ENCODE peak calls at places on chromosomes 2 and 18, in four cellular contexts. W is PC-9, L is AG04450, T is body of pancreas. H is an unnamed sample.
A peak's percentile ranks its signal among the peaks of the same experiment; 100 is the strongest.

GRCh38 chr2:169478339-169478738 is 955 bp upstream of the BBS5 start:
- DNase-seq in T (no peak), L (no peak), W (no peak), H (no peak)

GRCh38 chr2:86622409-86622877 is 1.2 kb downstream of the RNF103 start:
- DNase-seq in T (peak; percentile 50), L (no peak), W (no peak), H (no peak)

GRCh38 chr2:191165190-191165643 is 14.4 kb upstream of the STAT4 start:
- DNase-seq in L (no peak), T (no peak), W (peak; percentile 57), H (peak; percentile 47)

GRCh38 chr2:102186676-102187190 is at the start of gene IL1RL2:
- DNase-seq in L (no peak), T (no peak), W (no peak), H (no peak)

GRCh38 chr2:43028188-43028587 is 198.2 kb downstream of the ZFP36L2 start:
- DNase-seq in T (no peak), W (no peak), L (no peak), H (no peak)

GRCh38 chr2:12935226-12935625 is 218.5 kb downstream of the TRIB2 start:
- DNase-seq in W (no peak), T (no peak), L (no peak), H (no peak)

GRCh38 chr2:109258905-109259540 is 130.0 kb downstream of the SH3RF3 start:
- DNase-seq in W (no peak), T (no peak), L (no peak), H (no peak)

GRCh38 chr2:43708178-43708577 is 31.9 kb upstream of the C1GALT1C1L start:
- DNase-seq in W (no peak), T (no peak), L (no peak), H (no peak)

GRCh38 chr18:58937204-58937603 is 72.5 kb downstream of the ZNF532 start:
- DNase-seq in T (no peak), L (no peak), W (no peak), H (peak; percentile 34)

GRCh38 chr2:8123464-8123863 is 558.4 kb upstream of the ID2 start:
- DNase-seq in L (no peak), T (no peak), W (no peak), H (no peak)

GRCh38 chr2:240929364-240930095 is 23.4 kb downstream of the CROCC2 start:
- DNase-seq in W (no peak), T (no peak), L (no peak), H (no peak)

GRCh38 chr2:215680605-215681598 is 245.0 kb upstream of the FN1 start:
- DNase-seq in T (no peak), W (peak; percentile 92), L (no peak), H (peak; percentile 95)

GRCh38 chr2:31434911-31435310 is 20.4 kb upstream of the XDH start:
- DNase-seq in W (no peak), L (no peak), T (no peak), H (no peak)

GRCh38 chr2:54535599-54536195 is 79.6 kb downstream of the SPTBN1 start:
- DNase-seq in T (no peak), L (no peak), W (no peak), H (no peak)

GRCh38 chr2:157784169-157784822 is 91.8 kb downstream of the ACVR1 start:
- DNase-seq in L (no peak), T (peak; percentile 70), W (peak; percentile 49), H (peak; percentile 64)

GRCh38 chr2:69997296-69998184 is 36.1 kb upstream of the ASPRV1 start:
- DNase-seq in L (no peak), W (peak; percentile 93), T (peak; percentile 8), H (peak; percentile 27)

GRCh38 chr18:9684901-9685738 is 23.0 kb upstream of the RAB31 start:
- DNase-seq in T (no peak), W (no peak), L (no peak), H (no peak)

GRCh38 chr2:174120346-174120745 is 128.0 kb downstream of the OLA1 start:
- DNase-seq in T (no peak), W (peak; percentile 86), L (no peak), H (peak; percentile 25)

GRCh38 chr2:127941461-127941860 is 55.7 kb upstream of the AMMECR1L start:
- DNase-seq in W (no peak), L (no peak), T (no peak), H (peak; percentile 29)

GRCh38 chr2:227805578-227805977 is 8.1 kb upstream of the CCL20 start:
- DNase-seq in W (no peak), L (no peak), T (no peak), H (no peak)

GRCh38 chr2:148926291-148926961 is 51.4 kb downstream of the KIF5C start:
- DNase-seq in L (peak; percentile 3), W (no peak), T (peak; percentile 31), H (no peak)

GRCh38 chr2:65710779-65711295 is 278.4 kb upstream of the SPRED2 start:
- DNase-seq in T (no peak), W (peak; percentile 62), L (no peak), H (peak; percentile 4)

GRCh38 chr18:59233017-59233410 is 13.1 kb downstream of the GRP start:
- DNase-seq in L (no peak), T (no peak), W (no peak), H (no peak)

GRCh38 chr2:184815824-184816223 is 217.5 kb downstream of the ZNF804A start:
- DNase-seq in L (no peak), T (no peak), W (no peak), H (no peak)

GRCh38 chr2:69931832-69932595 is 17.1 kb downstream of the MXD1 start:
- DNase-seq in L (no peak), T (no peak), W (no peak), H (no peak)

GRCh38 chr2:152566034-152566727 is 151.1 kb downstream of the PRPF40A start:
- DNase-seq in L (no peak), W (no peak), T (no peak), H (no peak)

GRCh38 chr2:3517948-3518495 is 1.3 kb downstream of the ADI1 start:
- DNase-seq in W (no peak), L (no peak), T (no peak), H (no peak)

GRCh38 chr2:58081000-58081399 is 34.4 kb downstream of the VRK2 start:
- DNase-seq in L (no peak), W (no peak), T (no peak), H (no peak)

GRCh38 chr18:75544496-75544895 is 117.0 kb upstream of the SMIM21 start:
- DNase-seq in T (no peak), L (no peak), W (no peak), H (peak; percentile 5)

GRCh38 chr2:234497592-234498023 is 727 bp upstream of the ARL4C start:
- DNase-seq in T (no peak), L (no peak), W (no peak), H (no peak)
- H3K4me3 ChIP-seq in T (no peak overlapping the region), L (peak overlapping the region; percentile 49), W (peak overlapping the region; percentile 54), H (peak overlapping the region; percentile 49)

GRCh38 chr18:49784427-49785185 is 28.7 kb downstream of the ACAA2 start:
- DNase-seq in W (no peak), T (no peak), L (no peak), H (no peak)
- TF ChIP-seq CTCF in W (peak; percentile 56), T (no peak), L (peak; percentile 42), H (peak; percentile 28)

GRCh38 chr2:232982926-232983668 is 30.0 kb downstream of the NGEF start:
- DNase-seq in T (no peak), L (no peak), W (peak; percentile 15), H (no peak)
- H3K27me3 ChIP-seq in T (no peaks in the 10 kb centered on the region), L (no peaks in the 10 kb centered on the region), W (no peaks in the 10 kb centered on the region), H (no peaks in the 10 kb centered on the region)

DNA sequence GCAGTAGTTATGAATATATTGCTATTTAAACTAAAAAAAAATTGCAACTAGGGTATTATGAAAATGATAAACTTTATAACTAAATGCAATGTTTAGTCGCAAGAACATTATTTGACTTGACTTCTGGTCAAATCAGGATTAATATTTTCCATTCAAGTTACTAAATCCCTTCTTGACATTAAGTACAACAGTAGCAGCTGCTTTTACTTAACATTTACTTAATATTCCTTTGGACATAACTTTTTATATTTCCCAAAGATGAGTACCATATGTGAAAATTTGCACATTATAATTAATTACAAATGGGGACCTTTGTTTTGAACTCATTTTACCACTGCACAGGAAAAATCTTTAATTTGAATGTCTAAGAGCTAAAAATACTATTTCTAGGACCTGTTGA is 74.1 kb downstream of the PMS1 start:
- DNase-seq in W (no peak), T (no peak), L (no peak), H (no peak)
- H3K4me3 ChIP-seq in W (no peak overlapping the region), T (no peak overlapping the region), L (no peak overlapping the region), H (no peak overlapping the region)

GRCh38 chr18:33440011-33440383 is 524 bp downstream of the CCDC178 start:
- DNase-seq in T (peak; percentile 31), L (no peak), W (no peak), H (peak; percentile 42)
- TF ChIP-seq CTCF in T (no peak), L (peak; percentile 47), W (no peak), H (peak; percentile 76)

DNA sequence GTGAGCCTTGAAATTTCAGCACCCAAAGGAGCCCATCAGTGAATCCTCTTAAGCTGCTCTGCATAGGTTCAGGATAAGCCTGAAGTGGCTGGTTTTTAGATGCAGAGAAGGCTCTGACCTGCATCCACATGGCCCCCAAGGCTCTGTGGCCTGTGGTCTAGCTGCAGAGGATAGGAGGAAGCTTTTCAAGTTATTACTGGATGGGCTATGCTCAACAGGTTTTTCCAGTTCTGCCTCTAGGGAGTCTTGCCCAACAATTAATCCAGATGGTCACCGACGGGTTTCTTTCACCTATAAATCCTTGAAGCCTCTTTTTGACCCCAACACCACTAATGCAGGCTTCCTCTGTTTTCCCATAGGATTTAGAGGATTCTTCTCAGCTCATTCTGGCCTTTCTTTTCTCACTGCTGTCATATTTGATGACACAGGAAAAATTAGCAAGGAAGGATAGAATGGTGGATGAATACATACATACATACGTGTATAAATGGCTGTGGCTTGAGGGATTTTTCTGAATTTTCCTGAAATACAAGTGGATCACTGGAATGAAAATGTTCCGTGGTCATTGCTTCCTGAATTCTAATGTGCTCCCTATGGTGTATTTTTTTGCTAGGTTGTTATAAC is 52.2 kb upstream of the BCL2L11 start:
- DNase-seq in L (no peak), T (no peak), W (peak; percentile 93), H (no peak)
- H3K27me3 ChIP-seq in L (peaks cover 4% of the 10 kb centered on the region), T (no peaks in the 10 kb centered on the region), W (no peaks in the 10 kb centered on the region), H (peaks cover 2% of the 10 kb centered on the region)

GRCh38 chr2:126703311-126703710 is 47.4 kb downstream of the GYPC start:
- DNase-seq in L (no peak), T (no peak), W (no peak), H (no peak)
- H3K4me3 ChIP-seq in L (no peak overlapping the region), T (no peak overlapping the region), W (no peak overlapping the region), H (no peak overlapping the region)

DNA sequence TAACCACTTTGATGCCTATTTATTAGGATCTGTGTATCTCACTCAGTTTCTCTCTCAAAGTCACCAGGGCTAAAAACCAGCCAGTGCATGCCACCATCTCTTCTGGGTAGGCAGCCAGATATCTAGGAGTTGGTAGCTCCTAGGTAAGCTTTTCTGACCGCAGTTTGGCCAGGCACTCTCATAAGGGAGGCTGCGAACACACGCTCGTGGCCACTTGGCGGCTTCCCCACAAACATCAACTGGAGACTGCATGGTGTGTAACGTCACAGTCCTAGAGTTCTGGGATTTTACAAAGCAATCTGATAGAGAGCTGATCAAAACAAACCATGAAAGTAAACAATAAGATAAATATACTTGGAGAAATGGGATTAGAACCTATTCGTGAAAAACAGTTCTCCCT is 424.3 kb upstream of the ACVR2A start:
- DNase-seq in W (no peak), L (no peak), T (no peak), H (no peak)
- TF ChIP-seq CTCF in W (no peak), L (no peak), T (no peak), H (no peak)

DNA sequence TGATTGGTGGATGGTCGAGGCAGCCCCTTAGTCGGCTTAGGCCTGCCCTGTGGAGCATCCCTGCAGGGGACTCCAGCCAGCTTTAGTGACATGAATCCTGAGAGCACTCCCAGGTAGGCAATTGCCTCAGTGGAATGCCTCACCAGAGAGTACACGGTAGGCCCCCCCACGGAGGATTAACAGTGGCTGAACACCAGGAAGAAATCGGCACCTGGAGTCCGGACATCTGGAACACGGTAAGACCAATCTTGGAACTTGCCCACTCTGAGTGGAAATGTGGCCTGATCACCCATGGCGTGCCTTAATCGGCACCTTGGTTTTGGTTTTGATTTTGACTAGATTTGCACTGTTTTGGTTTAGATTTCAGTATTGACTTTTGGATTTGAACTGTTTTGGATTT is 326.2 kb upstream of the NCKAP5 start:
- DNase-seq in L (no peak), W (no peak), T (no peak), H (no peak)
- H3K27me3 ChIP-seq in L (peaks cover 2% of the 10 kb centered on the region), W (peaks cover 87% of the 10 kb centered on the region), T (no peaks in the 10 kb centered on the region), H (no peaks in the 10 kb centered on the region)